ENCODE peak calls at places on chromosome 15, in nine cellular contexts. D is retina; H is activated CD8-positive, alpha-beta memory T cell treated with anti-CD3 and anti-CD28 coated beads for 48 hours; X is HuH-7; S is ELR; L is fibroblast of mammary gland; V is effector CD4-positive, alpha-beta T cell; A is neural progenitor cell; R is uterus. B is an unnamed sample.

GRCh38 chr15:31150732-31151212 is 49.2 kb upstream of the TRPM1 start:
- DNase-seq in D (no peak), H (no peak), V (no peak), R (no peak), S (no peak), A (peak; percentile 92), L (no peak), X (no peak), B (no peak)

GRCh38 chr15:68414591-68414990 is 17.4 kb downstream of the ITGA11 start:
- DNase-seq in L (no peak), A (no peak), D (no peak), H (no peak), R (peak; percentile 17), V (no peak), S (no peak), X (no peak), B (no peak)

GRCh38 chr15:76991741-76992645 is 2.9 kb upstream of the PSTPIP1 start:
- DNase-seq in L (no peak), V (no peak), A (no peak), H (no peak), X (no peak), D (no peak), R (no peak), S (no peak), B (no peak)

GRCh38 chr15:70424937-70425411 is 327.3 kb upstream of the TLE3 start:
- DNase-seq in D (no peak), X (no peak), R (no peak), S (no peak), V (no peak), A (no peak), L (no peak), H (no peak), B (no peak)

GRCh38 chr15:94584833-94585244 is 353.5 kb downstream of the MCTP2 start:
- DNase-seq in A (no peak), R (peak; percentile 18), V (no peak), L (no peak), H (peak; percentile 24), S (no peak), X (no peak), D (no peak), B (peak; percentile 10)

GRCh38 chr15:42836251-42836650 is 84.3 kb downstream of the TTBK2 start:
- DNase-seq in H (no peak), D (no peak), X (no peak), V (no peak), A (no peak), S (no peak), L (peak; percentile 7), R (no peak), B (no peak)

GRCh38 chr15:75309711-75310110 is 26.2 kb upstream of the COMMD4 start:
- DNase-seq in X (no peak), S (no peak), D (no peak), V (no peak), L (peak; percentile 12), A (no peak), H (no peak), R (no peak), B (no peak)

GRCh38 chr15:90367578-90367977 is 15.5 kb downstream of the ZNF774 start:
- DNase-seq in V (no peak), X (no peak), S (no peak), A (no peak), D (no peak), L (peak; percentile 32), H (no peak), R (no peak), B (no peak)

GRCh38 chr15:65130941-65131340 is 2.7 kb downstream of the PDCD7 start:
- DNase-seq in S (no peak), X (no peak), L (no peak), A (peak; percentile 20), H (no peak), R (no peak), V (no peak), D (no peak), B (no peak)

GRCh38 chr15:95120595-95120994 is 889.2 kb downstream of the MCTP2 start:
- DNase-seq in V (no peak), X (no peak), A (no peak), R (no peak), H (no peak), S (no peak), L (no peak), D (no peak), B (no peak)

GRCh38 chr15:62135532-62136134 is 29.5 kb downstream of the C2CD4B start:
- DNase-seq in S (no peak), V (no peak), A (no peak), R (peak; percentile 49), X (no peak), H (no peak), L (peak; percentile 35), D (no peak), B (no peak)

GRCh38 chr15:32856753-32857152 is 138.9 kb downstream of the GREM1 start:
- DNase-seq in V (no peak), D (no peak), X (no peak), R (no peak), S (peak; percentile 61), A (no peak), L (no peak), H (no peak), B (no peak)

GRCh38 chr15:99998661-99999101 is 265.4 kb upstream of the LYSMD4 start:
- DNase-seq in D (no peak), R (no peak), L (no peak), S (peak; percentile 44), H (no peak), X (no peak), A (no peak), V (no peak), B (no peak)

GRCh38 chr15:58392611-58393161 is 39.1 kb upstream of the LIPC start:
- DNase-seq in X (no peak), R (no peak), A (no peak), L (no peak), S (no peak), D (no peak), V (no peak), H (no peak), B (no peak)

GRCh38 chr15:70451861-70452653 is 311.3 kb downstream of the UACA start:
- DNase-seq in A (peak; percentile 56), D (peak; percentile 36), V (no peak), H (no peak), X (no peak), L (no peak), S (no peak), R (no peak), B (no peak)

GRCh38 chr15:67290319-67290718 is 35.7 kb downstream of the IQCH start:
- DNase-seq in L (peak; percentile 58), V (no peak), H (no peak), X (no peak), S (peak; percentile 10), A (no peak), D (no peak), R (no peak), B (no peak)

GRCh38 chr15:28884151-28884940 is 1.4 kb upstream of the APBA2 start:
- DNase-seq in H (no peak), R (no peak), D (no peak), S (no peak), A (no peak), V (no peak), L (no peak), X (no peak), B (no peak)

GRCh38 chr15:61459785-61460707 is 230.9 kb upstream of the RORA start:
- DNase-seq in X (no peak), R (no peak), D (no peak), L (peak; percentile 87), A (no peak), V (no peak), S (peak; percentile 22), H (no peak), B (no peak)

GRCh38 chr15:68635142-68635541 is 56.3 kb downstream of the CORO2B start:
- DNase-seq in X (no peak), S (no peak), V (no peak), D (no peak), R (no peak), L (peak; percentile 50), A (no peak), H (no peak), B (no peak)

GRCh38 chr15:57079446-57079845 is 161.0 kb downstream of the TCF12 start:
- DNase-seq in R (no peak), V (no peak), A (peak; percentile 21), L (no peak), S (no peak), X (no peak), D (no peak), H (no peak), B (no peak)

GRCh38 chr15:92839696-92840095 is 60.4 kb upstream of the CHD2 start:
- DNase-seq in V (no peak), L (no peak), A (no peak), H (no peak), X (no peak), S (no peak), R (no peak), D (no peak), B (no peak)

GRCh38 chr15:41396111-41396510 is 6.2 kb downstream of the NDUFAF1 start:
- DNase-seq in A (no peak), X (no peak), S (no peak), R (no peak), V (no peak), H (no peak), L (no peak), D (no peak), B (no peak)

GRCh38 chr15:69380100-69380725 is 33.9 kb upstream of the KIF23 start:
- DNase-seq in H (no peak), D (peak; percentile 16), V (no peak), X (peak; percentile 61), S (peak; percentile 42), L (no peak), A (peak; percentile 41), R (no peak), B (no peak)

GRCh38 chr15:64045774-64046346 is 425 bp downstream of the DAPK2 start:
- DNase-seq in H (no peak), S (peak; percentile 19), L (no peak), V (no peak), A (no peak), D (peak; percentile 51), X (peak; percentile 40), R (no peak), B (no peak)

GRCh38 chr15:88714782-88715372 is 76.1 kb downstream of the ISG20 start:
- DNase-seq in A (no peak), D (no peak), S (no peak), V (no peak), H (no peak), R (no peak), X (no peak), L (no peak), B (no peak)

GRCh38 chr15:78715930-78716329 is 74.9 kb upstream of the CHRNB4 start:
- DNase-seq in S (peak; percentile 84), V (no peak), H (no peak), R (no peak), X (no peak), A (no peak), D (no peak), L (peak; percentile 93), B (no peak)

B was measured in GM12864.